ENCODE peak calls at places on chromosomes 12 and 14, in four cellular contexts. J is H1, S is suprapubic skin, F is A549. H is an unnamed sample.

GRCh38 chr12:132030367-132031038 is 80.8 kb downstream of the EP400 start:
- DNase-seq in S (no peak), F (no peak), J (no peak), H (no peak)

GRCh38 chr12:14272954-14273910 is 92.2 kb upstream of the ATF7IP start:
- DNase-seq in J (no peak), F (no peak), S (no peak), H (no peak)

GRCh38 chr12:55683676-55684075 is 24.0 kb downstream of the ITGA7 start:
- DNase-seq in F (no peak), S (no peak), J (no peak), H (no peak)

GRCh38 chr14:99127651-99128167 is 144.3 kb downstream of the BCL11B start:
- DNase-seq in F (no peak), S (no peak), J (no peak), H (peak; percentile 23)

GRCh38 chr12:2092890-2093289 is 40.1 kb downstream of the CACNA1C start:
- DNase-seq in J (no peak), F (no peak), S (no peak), H (no peak)

GRCh38 chr12:75944097-75944904 is 87.3 kb downstream of the PHLDA1 start:
- DNase-seq in F (peak; percentile 51), S (no peak), J (peak; percentile 38), H (no peak)

GRCh38 chr12:48105321-48105866 is 485 bp downstream of the SENP1 start:
- DNase-seq in F (peak; percentile 23), S (no peak), J (no peak), H (no peak)

GRCh38 chr14:91354979-91355685 is 62.5 kb downstream of the CCDC88C start:
- DNase-seq in S (no peak), J (peak; percentile 47), F (peak; percentile 25), H (no peak)

GRCh38 chr12:1935700-1936378 is 17.4 kb upstream of the CACNA2D4 start:
- DNase-seq in J (no peak), S (no peak), F (no peak), H (no peak)

GRCh38 chr14:65101631-65102440 is 481 bp downstream of the MAX start:
- DNase-seq in F (no peak), J (no peak), S (no peak), H (peak; percentile 85)

GRCh38 chr12:5273709-5274108 is 158.2 kb upstream of the NTF3 start:
- DNase-seq in F (no peak), J (no peak), S (no peak), H (no peak)

GRCh38 chr12:88625316-88625715 is 45.0 kb upstream of the KITLG start:
- DNase-seq in S (no peak), F (no peak), J (no peak), H (no peak)

GRCh38 chr14:105519946-105520698 is 6.3 kb upstream of the TMEM121 start:
- DNase-seq in S (peak; percentile 11), F (no peak), J (no peak), H (no peak)

GRCh38 chr12:128486951-128487350 is 220.0 kb downstream of the TMEM132C start:
- DNase-seq in J (no peak), S (no peak), F (no peak), H (no peak)

GRCh38 chr12:125861299-125862281 is 796.4 kb downstream of the AACS start:
- DNase-seq in S (no peak), J (peak; percentile 3), F (no peak), H (peak; percentile 31)

GRCh38 chr12:30829876-30830275 is 75.1 kb upstream of the CAPRIN2 start:
- DNase-seq in S (no peak), F (no peak), J (no peak), H (no peak)

GRCh38 chr14:34113051-34113511 is 162.2 kb upstream of the EGLN3 start:
- DNase-seq in J (no peak), S (no peak), F (peak; percentile 15), H (no peak)

GRCh38 chr14:47040490-47040889 is 388.9 kb upstream of the RPL10L start:
- DNase-seq in S (no peak), J (no peak), F (no peak), H (no peak)

GRCh38 chr12:11542599-11542998 is 106.9 kb upstream of the ETV6 start:
- DNase-seq in J (no peak), S (no peak), F (no peak), H (no peak)

GRCh38 chr12:68358532-68359485 is 26.6 kb upstream of the MDM1 start:
- DNase-seq in S (no peak), J (no peak), F (peak; percentile 52), H (peak; percentile 41)

GRCh38 chr12:95277139-95277538 is 59.5 kb downstream of the VEZT start:
- DNase-seq in F (no peak), S (no peak), J (no peak), H (no peak)

GRCh38 chr14:22664261-22664660 is 20.1 kb upstream of the OR6J1 start:
- DNase-seq in J (no peak), S (no peak), F (no peak), H (peak; percentile 33)

GRCh38 chr14:77044776-77045569 is 16.5 kb upstream of the IRF2BPL start:
- DNase-seq in J (no peak), S (no peak), F (no peak), H (no peak)

GRCh38 chr14:81275305-81275950 is 54.7 kb upstream of the GTF2A1 start:
- DNase-seq in J (no peak), S (no peak), F (no peak), H (no peak)

GRCh38 chr12:49897276-49897675 is 6.4 kb downstream of the FAIM2 start:
- DNase-seq in J (no peak), F (no peak), S (no peak), H (no peak)

GRCh38 chr14:39431416-39432178 is 636 bp downstream of the FBXO33 start:
- DNase-seq in F (peak; percentile 16), S (peak; percentile 80), J (no peak), H (peak; percentile 74)

DNA sequence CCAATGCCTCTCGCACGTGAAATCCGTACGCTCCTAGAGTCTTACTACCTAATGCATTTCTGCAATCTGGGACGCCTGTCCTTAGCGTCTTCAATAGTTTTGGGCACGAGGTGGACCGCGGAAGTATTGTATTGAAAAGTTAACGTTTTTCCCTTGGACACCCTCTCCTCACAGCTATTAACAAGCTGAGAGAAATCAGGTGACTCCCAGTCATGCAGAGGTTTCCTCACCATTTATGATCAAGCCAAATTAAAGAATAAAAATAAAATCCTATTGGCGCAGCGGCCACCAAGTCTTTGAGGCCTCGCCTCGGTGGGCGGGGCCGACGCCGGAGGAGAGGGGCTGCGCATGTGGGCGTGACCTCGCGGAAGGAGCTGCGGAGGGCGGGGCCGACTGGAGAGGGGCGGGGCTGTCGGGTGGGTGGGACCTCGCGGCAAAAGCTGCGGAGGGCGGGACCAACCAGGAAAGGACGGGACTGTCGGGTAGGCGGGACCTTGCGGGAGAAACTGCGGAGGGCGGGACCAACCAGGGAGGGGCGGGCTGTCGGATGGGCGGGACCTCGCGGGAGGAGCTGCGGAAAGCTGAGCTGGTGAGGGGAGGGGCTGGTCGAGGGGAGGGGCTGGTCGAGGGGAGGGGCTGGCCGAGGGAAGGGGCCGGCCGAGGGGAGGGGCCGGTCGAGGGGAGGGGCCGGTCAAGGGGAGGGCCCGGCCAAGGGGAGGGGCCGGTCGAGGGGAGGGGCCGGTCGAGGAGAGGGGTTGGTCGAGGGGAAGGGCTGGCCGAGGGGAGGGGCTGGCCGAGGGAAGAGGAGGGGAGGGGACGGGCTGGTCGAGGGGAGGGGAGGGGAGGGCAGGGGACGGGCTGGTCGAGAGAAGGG is 1.1 kb upstream of the PPP2R5C start:
- DNase-seq in F (peak; percentile 84), S (peak; percentile 99), J (peak; percentile 99), H (peak; percentile 98)
- H3K4me1 ChIP-seq in F (peaks cover 8% of the 10 kb centered on the region), S (peaks cover 24% of the 10 kb centered on the region), J (peaks cover 2% of the 10 kb centered on the region), H (peaks cover 29% of the 10 kb centered on the region)

GRCh38 chr14:56199095-56199975 is 81.1 kb downstream of the PELI2 start:
- DNase-seq in F (peak; percentile 63), J (no peak), S (peak; percentile 68), H (peak; percentile 51)
- TF ChIP-seq POLR2A in F (no peak), J (no peak), S (no peak), H (no peak)

GRCh38 chr14:63848890-63849289 is 3.9 kb upstream of the SYNE2 start:
- DNase-seq in J (no peak), S (no peak), F (no peak), H (no peak)
- TF ChIP-seq EP300 in J (no peak), S (no peak), F (no peak), H (no peak)

DNA sequence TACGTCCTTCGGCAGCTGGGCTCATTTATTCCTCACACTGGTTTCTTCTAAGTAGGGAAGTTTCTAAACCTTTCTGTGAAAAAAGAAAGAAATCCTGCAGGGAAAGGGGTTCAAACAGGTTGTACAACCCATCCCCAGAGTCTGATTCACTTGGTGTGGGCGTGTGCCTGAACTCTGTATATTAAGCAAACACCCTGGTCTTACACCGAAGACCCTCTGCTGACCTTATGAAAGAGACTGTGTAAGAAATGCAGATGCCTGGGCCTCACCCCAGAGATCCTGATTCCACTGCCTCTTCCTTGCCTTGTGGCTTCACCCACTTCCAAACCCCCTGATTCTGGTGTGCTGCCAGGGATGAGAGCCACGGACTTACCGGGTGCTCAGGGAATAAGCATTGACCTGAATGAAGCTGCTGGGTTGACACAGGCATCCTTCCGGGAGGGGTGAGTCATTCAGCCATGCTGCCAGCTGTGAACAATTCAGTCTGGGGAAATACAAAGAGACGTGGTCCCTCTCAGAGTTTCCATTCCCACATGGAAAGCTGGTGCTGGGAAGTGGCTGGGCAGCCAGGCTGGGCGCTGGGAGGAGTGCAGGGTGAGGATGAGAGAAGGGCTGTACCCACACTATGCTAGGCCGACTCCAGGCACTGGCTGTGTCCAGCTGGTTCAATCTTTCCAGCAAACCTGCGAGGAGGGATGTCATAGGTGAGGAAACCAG is 26.5 kb upstream of the ACTN1 start:
- DNase-seq in F (peak; percentile 86), S (peak; percentile 85), J (no peak), H (peak; percentile 33)
- H3K4me1 ChIP-seq in F (peaks cover 26% of the 10 kb centered on the region), S (peaks cover 13% of the 10 kb centered on the region), J (peaks cover 3% of the 10 kb centered on the region), H (peaks cover 5% of the 10 kb centered on the region)

DNA sequence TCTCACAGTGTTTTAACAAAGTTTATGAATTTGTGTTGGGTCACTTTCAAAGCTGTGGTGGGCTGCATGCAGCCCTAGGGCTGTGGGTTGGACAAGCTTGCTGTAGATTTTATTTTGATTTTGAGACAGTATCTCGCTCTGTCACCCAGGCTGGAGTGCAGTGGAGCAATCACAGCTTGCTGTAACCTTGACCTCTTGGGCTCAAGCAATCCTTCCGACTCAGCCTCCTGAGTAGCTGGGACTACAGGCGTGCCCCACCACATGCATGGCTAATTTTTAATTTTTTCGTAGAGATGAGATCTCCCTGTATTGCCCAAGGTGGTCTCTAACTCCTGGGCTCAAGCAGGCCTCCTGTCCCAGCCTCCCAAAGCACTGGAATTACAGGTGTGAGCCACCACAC is 5.4 kb downstream of the MARK3 start:
- DNase-seq in J (no peak), F (no peak), S (no peak), H (no peak)
- TF ChIP-seq POLR2A in J (no peak), F (no peak), S (no peak), H (no peak)